ENCODE peak calls at places on chromosomes 4 and X, in ten cellular contexts. One of them, this sample, is unnamed.

GRCh38 chrX:7432901-7433300 is 284.9 kb upstream of the PUDP start:
- DNase-seq in T1000: no peak
- DNase-seq in GM13976: no peak
- DNase-seq in activated CD8-positive, alpha-beta memory T cell treated with anti-CD3 and anti-CD28 coated beads for 1 hour: no peak
- DNase-seq in Karpas-422: no peak
- DNase-seq in cardiac muscle cell: no peak
- DNase-seq in nephron progenitor cell: no peak
- DNase-seq in stimulated activated CD4-positive, alpha-beta T cell treated with anti-CD3 and anti-CD28 coated beads, Interleukin-2, amount 100 ng/mL, for 48 hours: no peak
- DNase-seq in stimulated activated naive B cell treated with anti-CD40 and anti-IgM and Interleukin-4, amounts not matched to agents 10 μg/mL and 1 μg/mL and 100 μg/mL, for 72 hours: no peak
- DNase-seq in central memory CD4-positive, alpha-beta T cell: no peak
- DNase-seq in this sample: no peak

GRCh38 chrX:106707771-106708454 is 18.6 kb upstream of the RNF128 start:
- DNase-seq in Karpas-422: no peak
- DNase-seq in central memory CD4-positive, alpha-beta T cell: no peak
- DNase-seq in nephron progenitor cell: no peak
- DNase-seq in stimulated activated naive B cell treated with anti-CD40 and anti-IgM and Interleukin-4, amounts not matched to agents 10 μg/mL and 1 μg/mL and 100 μg/mL, for 72 hours: no peak
- DNase-seq in GM13976: no peak
- DNase-seq in cardiac muscle cell: peak
- DNase-seq in activated CD8-positive, alpha-beta memory T cell treated with anti-CD3 and anti-CD28 coated beads for 1 hour: no peak
- DNase-seq in T1000: peak
- DNase-seq in stimulated activated CD4-positive, alpha-beta T cell treated with anti-CD3 and anti-CD28 coated beads, Interleukin-2, amount 100 ng/mL, for 48 hours: no peak
- DNase-seq in this sample: no peak

GRCh38 chr4:13559414-13559813 is 15.1 kb upstream of the NKX3-2 start:
- DNase-seq in stimulated activated CD4-positive, alpha-beta T cell treated with anti-CD3 and anti-CD28 coated beads, Interleukin-2, amount 100 ng/mL, for 48 hours: no peak
- DNase-seq in stimulated activated naive B cell treated with anti-CD40 and anti-IgM and Interleukin-4, amounts not matched to agents 10 μg/mL and 1 μg/mL and 100 μg/mL, for 72 hours: no peak
- DNase-seq in nephron progenitor cell: no peak
- DNase-seq in cardiac muscle cell: no peak
- DNase-seq in T1000: no peak
- DNase-seq in central memory CD4-positive, alpha-beta T cell: no peak
- DNase-seq in GM13976: no peak
- DNase-seq in Karpas-422: no peak
- DNase-seq in activated CD8-positive, alpha-beta memory T cell treated with anti-CD3 and anti-CD28 coated beads for 1 hour: no peak
- DNase-seq in this sample: no peak

GRCh38 chrX:15853586-15854079 is 980 bp downstream of the AP1S2 start:
- DNase-seq in cardiac muscle cell: no peak
- DNase-seq in stimulated activated naive B cell treated with anti-CD40 and anti-IgM and Interleukin-4, amounts not matched to agents 10 μg/mL and 1 μg/mL and 100 μg/mL, for 72 hours: no peak
- DNase-seq in activated CD8-positive, alpha-beta memory T cell treated with anti-CD3 and anti-CD28 coated beads for 1 hour: no peak
- DNase-seq in stimulated activated CD4-positive, alpha-beta T cell treated with anti-CD3 and anti-CD28 coated beads, Interleukin-2, amount 100 ng/mL, for 48 hours: no peak
- DNase-seq in GM13976: no peak
- DNase-seq in T1000: no peak
- DNase-seq in nephron progenitor cell: peak
- DNase-seq in Karpas-422: peak
- DNase-seq in central memory CD4-positive, alpha-beta T cell: no peak
- DNase-seq in this sample: no peak

GRCh38 chr4:170773709-170774273 is 684.0 kb upstream of the AADAT start:
- DNase-seq in activated CD8-positive, alpha-beta memory T cell treated with anti-CD3 and anti-CD28 coated beads for 1 hour: no peak
- DNase-seq in T1000: no peak
- DNase-seq in GM13976: no peak
- DNase-seq in stimulated activated naive B cell treated with anti-CD40 and anti-IgM and Interleukin-4, amounts not matched to agents 10 μg/mL and 1 μg/mL and 100 μg/mL, for 72 hours: no peak
- DNase-seq in stimulated activated CD4-positive, alpha-beta T cell treated with anti-CD3 and anti-CD28 coated beads, Interleukin-2, amount 100 ng/mL, for 48 hours: no peak
- DNase-seq in central memory CD4-positive, alpha-beta T cell: no peak
- DNase-seq in nephron progenitor cell: no peak
- DNase-seq in Karpas-422: no peak
- DNase-seq in cardiac muscle cell: no peak
- DNase-seq in this sample: no peak

GRCh38 chr4:37066149-37066548 is 178.4 kb upstream of the NWD2 start:
- DNase-seq in T1000: no peak
- DNase-seq in stimulated activated CD4-positive, alpha-beta T cell treated with anti-CD3 and anti-CD28 coated beads, Interleukin-2, amount 100 ng/mL, for 48 hours: no peak
- DNase-seq in Karpas-422: no peak
- DNase-seq in GM13976: no peak
- DNase-seq in stimulated activated naive B cell treated with anti-CD40 and anti-IgM and Interleukin-4, amounts not matched to agents 10 μg/mL and 1 μg/mL and 100 μg/mL, for 72 hours: no peak
- DNase-seq in nephron progenitor cell: no peak
- DNase-seq in cardiac muscle cell: no peak
- DNase-seq in activated CD8-positive, alpha-beta memory T cell treated with anti-CD3 and anti-CD28 coated beads for 1 hour: no peak
- DNase-seq in central memory CD4-positive, alpha-beta T cell: no peak
- DNase-seq in this sample: no peak

GRCh38 chrX:70039758-70040157 is 10.0 kb downstream of the AWAT2 start:
- DNase-seq in activated CD8-positive, alpha-beta memory T cell treated with anti-CD3 and anti-CD28 coated beads for 1 hour: no peak
- DNase-seq in Karpas-422: no peak
- DNase-seq in stimulated activated CD4-positive, alpha-beta T cell treated with anti-CD3 and anti-CD28 coated beads, Interleukin-2, amount 100 ng/mL, for 48 hours: no peak
- DNase-seq in T1000: no peak
- DNase-seq in nephron progenitor cell: no peak
- DNase-seq in central memory CD4-positive, alpha-beta T cell: no peak
- DNase-seq in cardiac muscle cell: no peak
- DNase-seq in stimulated activated naive B cell treated with anti-CD40 and anti-IgM and Interleukin-4, amounts not matched to agents 10 μg/mL and 1 μg/mL and 100 μg/mL, for 72 hours: no peak
- DNase-seq in GM13976: no peak
- DNase-seq in this sample: no peak

GRCh38 chr4:13963601-13964000 is 336.1 kb upstream of the BOD1L1 start:
- DNase-seq in cardiac muscle cell: no peak
- DNase-seq in central memory CD4-positive, alpha-beta T cell: no peak
- DNase-seq in activated CD8-positive, alpha-beta memory T cell treated with anti-CD3 and anti-CD28 coated beads for 1 hour: no peak
- DNase-seq in nephron progenitor cell: no peak
- DNase-seq in stimulated activated CD4-positive, alpha-beta T cell treated with anti-CD3 and anti-CD28 coated beads, Interleukin-2, amount 100 ng/mL, for 48 hours: no peak
- DNase-seq in T1000: no peak
- DNase-seq in Karpas-422: no peak
- DNase-seq in stimulated activated naive B cell treated with anti-CD40 and anti-IgM and Interleukin-4, amounts not matched to agents 10 μg/mL and 1 μg/mL and 100 μg/mL, for 72 hours: no peak
- DNase-seq in GM13976: no peak
- DNase-seq in this sample: no peak

GRCh38 chrX:23803931-23804381 is 21.0 kb downstream of the SAT1 start:
- DNase-seq in GM13976: no peak
- DNase-seq in cardiac muscle cell: no peak
- DNase-seq in activated CD8-positive, alpha-beta memory T cell treated with anti-CD3 and anti-CD28 coated beads for 1 hour: no peak
- DNase-seq in central memory CD4-positive, alpha-beta T cell: no peak
- DNase-seq in stimulated activated naive B cell treated with anti-CD40 and anti-IgM and Interleukin-4, amounts not matched to agents 10 μg/mL and 1 μg/mL and 100 μg/mL, for 72 hours: no peak
- DNase-seq in nephron progenitor cell: no peak
- DNase-seq in Karpas-422: no peak
- DNase-seq in T1000: no peak
- DNase-seq in stimulated activated CD4-positive, alpha-beta T cell treated with anti-CD3 and anti-CD28 coated beads, Interleukin-2, amount 100 ng/mL, for 48 hours: no peak
- DNase-seq in this sample: no peak

GRCh38 chr4:171130126-171130801 is 682.9 kb upstream of the GALNTL6 start:
- DNase-seq in cardiac muscle cell: no peak
- DNase-seq in Karpas-422: no peak
- DNase-seq in nephron progenitor cell: no peak
- DNase-seq in activated CD8-positive, alpha-beta memory T cell treated with anti-CD3 and anti-CD28 coated beads for 1 hour: no peak
- DNase-seq in T1000: no peak
- DNase-seq in GM13976: no peak
- DNase-seq in stimulated activated naive B cell treated with anti-CD40 and anti-IgM and Interleukin-4, amounts not matched to agents 10 μg/mL and 1 μg/mL and 100 μg/mL, for 72 hours: no peak
- DNase-seq in central memory CD4-positive, alpha-beta T cell: no peak
- DNase-seq in stimulated activated CD4-positive, alpha-beta T cell treated with anti-CD3 and anti-CD28 coated beads, Interleukin-2, amount 100 ng/mL, for 48 hours: no peak
- DNase-seq in this sample: no peak

GRCh38 chr4:117893207-117893606 is 141.1 kb upstream of the NDST3 start:
- DNase-seq in stimulated activated CD4-positive, alpha-beta T cell treated with anti-CD3 and anti-CD28 coated beads, Interleukin-2, amount 100 ng/mL, for 48 hours: no peak
- DNase-seq in Karpas-422: no peak
- DNase-seq in stimulated activated naive B cell treated with anti-CD40 and anti-IgM and Interleukin-4, amounts not matched to agents 10 μg/mL and 1 μg/mL and 100 μg/mL, for 72 hours: no peak
- DNase-seq in activated CD8-positive, alpha-beta memory T cell treated with anti-CD3 and anti-CD28 coated beads for 1 hour: no peak
- DNase-seq in T1000: no peak
- DNase-seq in cardiac muscle cell: no peak
- DNase-seq in nephron progenitor cell: no peak
- DNase-seq in GM13976: no peak
- DNase-seq in central memory CD4-positive, alpha-beta T cell: no peak
- DNase-seq in this sample: no peak

GRCh38 chrX:35617836-35618235 is 180.3 kb upstream of the MAGEB16 start:
- DNase-seq in cardiac muscle cell: no peak
- DNase-seq in central memory CD4-positive, alpha-beta T cell: no peak
- DNase-seq in GM13976: no peak
- DNase-seq in stimulated activated CD4-positive, alpha-beta T cell treated with anti-CD3 and anti-CD28 coated beads, Interleukin-2, amount 100 ng/mL, for 48 hours: no peak
- DNase-seq in Karpas-422: no peak
- DNase-seq in activated CD8-positive, alpha-beta memory T cell treated with anti-CD3 and anti-CD28 coated beads for 1 hour: no peak
- DNase-seq in T1000: no peak
- DNase-seq in nephron progenitor cell: no peak
- DNase-seq in stimulated activated naive B cell treated with anti-CD40 and anti-IgM and Interleukin-4, amounts not matched to agents 10 μg/mL and 1 μg/mL and 100 μg/mL, for 72 hours: no peak
- DNase-seq in this sample: no peak

GRCh38 chr4:110487873-110488272 is 11.9 kb downstream of the ENPEP start:
- DNase-seq in stimulated activated CD4-positive, alpha-beta T cell treated with anti-CD3 and anti-CD28 coated beads, Interleukin-2, amount 100 ng/mL, for 48 hours: no peak
- DNase-seq in Karpas-422: no peak
- DNase-seq in stimulated activated naive B cell treated with anti-CD40 and anti-IgM and Interleukin-4, amounts not matched to agents 10 μg/mL and 1 μg/mL and 100 μg/mL, for 72 hours: no peak
- DNase-seq in GM13976: no peak
- DNase-seq in central memory CD4-positive, alpha-beta T cell: no peak
- DNase-seq in activated CD8-positive, alpha-beta memory T cell treated with anti-CD3 and anti-CD28 coated beads for 1 hour: no peak
- DNase-seq in cardiac muscle cell: no peak
- DNase-seq in T1000: no peak
- DNase-seq in nephron progenitor cell: no peak
- DNase-seq in this sample: no peak

GRCh38 chrX:16357902-16358301 is 190.6 kb downstream of the MAGEB17 start:
- DNase-seq in GM13976: no peak
- DNase-seq in central memory CD4-positive, alpha-beta T cell: no peak
- DNase-seq in activated CD8-positive, alpha-beta memory T cell treated with anti-CD3 and anti-CD28 coated beads for 1 hour: no peak
- DNase-seq in Karpas-422: no peak
- DNase-seq in cardiac muscle cell: no peak
- DNase-seq in stimulated activated naive B cell treated with anti-CD40 and anti-IgM and Interleukin-4, amounts not matched to agents 10 μg/mL and 1 μg/mL and 100 μg/mL, for 72 hours: no peak
- DNase-seq in T1000: no peak
- DNase-seq in nephron progenitor cell: no peak
- DNase-seq in stimulated activated CD4-positive, alpha-beta T cell treated with anti-CD3 and anti-CD28 coated beads, Interleukin-2, amount 100 ng/mL, for 48 hours: no peak
- DNase-seq in this sample: no peak

GRCh38 chr4:174494731-174495130 is 27.6 kb downstream of the HPGD start:
- DNase-seq in nephron progenitor cell: no peak
- DNase-seq in T1000: no peak
- DNase-seq in central memory CD4-positive, alpha-beta T cell: no peak
- DNase-seq in cardiac muscle cell: no peak
- DNase-seq in stimulated activated CD4-positive, alpha-beta T cell treated with anti-CD3 and anti-CD28 coated beads, Interleukin-2, amount 100 ng/mL, for 48 hours: no peak
- DNase-seq in GM13976: no peak
- DNase-seq in stimulated activated naive B cell treated with anti-CD40 and anti-IgM and Interleukin-4, amounts not matched to agents 10 μg/mL and 1 μg/mL and 100 μg/mL, for 72 hours: no peak
- DNase-seq in Karpas-422: no peak
- DNase-seq in activated CD8-positive, alpha-beta memory T cell treated with anti-CD3 and anti-CD28 coated beads for 1 hour: no peak
- DNase-seq in this sample: no peak

GRCh38 chr4:123878976-123879375 is 482.4 kb downstream of the SPRY1 start:
- DNase-seq in nephron progenitor cell: no peak
- DNase-seq in central memory CD4-positive, alpha-beta T cell: no peak
- DNase-seq in activated CD8-positive, alpha-beta memory T cell treated with anti-CD3 and anti-CD28 coated beads for 1 hour: no peak
- DNase-seq in stimulated activated CD4-positive, alpha-beta T cell treated with anti-CD3 and anti-CD28 coated beads, Interleukin-2, amount 100 ng/mL, for 48 hours: no peak
- DNase-seq in cardiac muscle cell: no peak
- DNase-seq in Karpas-422: no peak
- DNase-seq in stimulated activated naive B cell treated with anti-CD40 and anti-IgM and Interleukin-4, amounts not matched to agents 10 μg/mL and 1 μg/mL and 100 μg/mL, for 72 hours: no peak
- DNase-seq in GM13976: no peak
- DNase-seq in T1000: no peak
- DNase-seq in this sample: no peak

GRCh38 chr4:112591593-112591992 is 45.1 kb downstream of the ZGRF1 start:
- DNase-seq in central memory CD4-positive, alpha-beta T cell: no peak
- DNase-seq in activated CD8-positive, alpha-beta memory T cell treated with anti-CD3 and anti-CD28 coated beads for 1 hour: no peak
- DNase-seq in T1000: no peak
- DNase-seq in cardiac muscle cell: no peak
- DNase-seq in GM13976: no peak
- DNase-seq in stimulated activated CD4-positive, alpha-beta T cell treated with anti-CD3 and anti-CD28 coated beads, Interleukin-2, amount 100 ng/mL, for 48 hours: no peak
- DNase-seq in nephron progenitor cell: no peak
- DNase-seq in stimulated activated naive B cell treated with anti-CD40 and anti-IgM and Interleukin-4, amounts not matched to agents 10 μg/mL and 1 μg/mL and 100 μg/mL, for 72 hours: no peak
- DNase-seq in Karpas-422: no peak
- DNase-seq in this sample: no peak

GRCh38 chr4:83114576-83114975 is at the start of gene PLAC8:
- DNase-seq in central memory CD4-positive, alpha-beta T cell: peak
- DNase-seq in stimulated activated CD4-positive, alpha-beta T cell treated with anti-CD3 and anti-CD28 coated beads, Interleukin-2, amount 100 ng/mL, for 48 hours: no peak
- DNase-seq in Karpas-422: no peak
- DNase-seq in cardiac muscle cell: no peak
- DNase-seq in stimulated activated naive B cell treated with anti-CD40 and anti-IgM and Interleukin-4, amounts not matched to agents 10 μg/mL and 1 μg/mL and 100 μg/mL, for 72 hours: no peak
- DNase-seq in activated CD8-positive, alpha-beta memory T cell treated with anti-CD3 and anti-CD28 coated beads for 1 hour: no peak
- DNase-seq in nephron progenitor cell: no peak
- DNase-seq in T1000: no peak
- DNase-seq in GM13976: peak
- DNase-seq in this sample: no peak

GRCh38 chr4:8473920-8474590 is 33.5 kb downstream of the TRMT44 start:
- DNase-seq in T1000: no peak
- DNase-seq in central memory CD4-positive, alpha-beta T cell: no peak
- DNase-seq in Karpas-422: no peak
- DNase-seq in activated CD8-positive, alpha-beta memory T cell treated with anti-CD3 and anti-CD28 coated beads for 1 hour: no peak
- DNase-seq in nephron progenitor cell: no peak
- DNase-seq in stimulated activated CD4-positive, alpha-beta T cell treated with anti-CD3 and anti-CD28 coated beads, Interleukin-2, amount 100 ng/mL, for 48 hours: no peak
- DNase-seq in GM13976: no peak
- DNase-seq in cardiac muscle cell: no peak
- DNase-seq in stimulated activated naive B cell treated with anti-CD40 and anti-IgM and Interleukin-4, amounts not matched to agents 10 μg/mL and 1 μg/mL and 100 μg/mL, for 72 hours: no peak
- DNase-seq in this sample: no peak

GRCh38 chrX:39162322-39162721 is 361.1 kb downstream of the MID1IP1 start:
- DNase-seq in stimulated activated CD4-positive, alpha-beta T cell treated with anti-CD3 and anti-CD28 coated beads, Interleukin-2, amount 100 ng/mL, for 48 hours: peak
- DNase-seq in stimulated activated naive B cell treated with anti-CD40 and anti-IgM and Interleukin-4, amounts not matched to agents 10 μg/mL and 1 μg/mL and 100 μg/mL, for 72 hours: no peak
- DNase-seq in nephron progenitor cell: peak
- DNase-seq in T1000: no peak
- DNase-seq in GM13976: peak
- DNase-seq in central memory CD4-positive, alpha-beta T cell: peak
- DNase-seq in cardiac muscle cell: no peak
- DNase-seq in Karpas-422: no peak
- DNase-seq in activated CD8-positive, alpha-beta memory T cell treated with anti-CD3 and anti-CD28 coated beads for 1 hour: no peak
- DNase-seq in this sample: no peak

GRCh38 chrX:69197690-69198089 is 32.4 kb upstream of the PJA1 start:
- DNase-seq in GM13976: no peak
- DNase-seq in stimulated activated CD4-positive, alpha-beta T cell treated with anti-CD3 and anti-CD28 coated beads, Interleukin-2, amount 100 ng/mL, for 48 hours: no peak
- DNase-seq in nephron progenitor cell: no peak
- DNase-seq in activated CD8-positive, alpha-beta memory T cell treated with anti-CD3 and anti-CD28 coated beads for 1 hour: no peak
- DNase-seq in central memory CD4-positive, alpha-beta T cell: no peak
- DNase-seq in Karpas-422: no peak
- DNase-seq in stimulated activated naive B cell treated with anti-CD40 and anti-IgM and Interleukin-4, amounts not matched to agents 10 μg/mL and 1 μg/mL and 100 μg/mL, for 72 hours: no peak
- DNase-seq in T1000: no peak
- DNase-seq in cardiac muscle cell: no peak
- DNase-seq in this sample: no peak

GRCh38 chr4:129446074-129446473 is 350.1 kb downstream of the C4orf33 start:
- DNase-seq in GM13976: no peak
- DNase-seq in Karpas-422: no peak
- DNase-seq in central memory CD4-positive, alpha-beta T cell: no peak
- DNase-seq in cardiac muscle cell: no peak
- DNase-seq in nephron progenitor cell: no peak
- DNase-seq in activated CD8-positive, alpha-beta memory T cell treated with anti-CD3 and anti-CD28 coated beads for 1 hour: no peak
- DNase-seq in stimulated activated CD4-positive, alpha-beta T cell treated with anti-CD3 and anti-CD28 coated beads, Interleukin-2, amount 100 ng/mL, for 48 hours: no peak
- DNase-seq in stimulated activated naive B cell treated with anti-CD40 and anti-IgM and Interleukin-4, amounts not matched to agents 10 μg/mL and 1 μg/mL and 100 μg/mL, for 72 hours: no peak
- DNase-seq in T1000: peak
- DNase-seq in this sample: no peak

GRCh38 chrX:19799319-19800182 is 87.8 kb downstream of the SH3KBP1 start:
- DNase-seq in cardiac muscle cell: no peak
- DNase-seq in central memory CD4-positive, alpha-beta T cell: peak
- DNase-seq in stimulated activated naive B cell treated with anti-CD40 and anti-IgM and Interleukin-4, amounts not matched to agents 10 μg/mL and 1 μg/mL and 100 μg/mL, for 72 hours: no peak
- DNase-seq in GM13976: no peak
- DNase-seq in nephron progenitor cell: no peak
- DNase-seq in activated CD8-positive, alpha-beta memory T cell treated with anti-CD3 and anti-CD28 coated beads for 1 hour: no peak
- DNase-seq in T1000: no peak
- DNase-seq in stimulated activated CD4-positive, alpha-beta T cell treated with anti-CD3 and anti-CD28 coated beads, Interleukin-2, amount 100 ng/mL, for 48 hours: peak
- DNase-seq in Karpas-422: no peak
- DNase-seq in this sample: no peak